ENCODE peak calls at places on chromosome 3, in seven cellular contexts. G is cardiac muscle cell, B is psoas muscle, S is Peyer's patch, Q is mesenchymal stem cell, L is OCI-LY7, D is tibial nerve. Z is an unnamed sample.
A peak's percentile ranks its signal among the peaks of the same experiment; 100 is the strongest.

GRCh38 chr3:131221731-131222130 is 159.8 kb upstream of the NUDT16 start:
- DNase-seq in G (no peak), B (no peak), S (no peak), Q (peak; percentile 70), L (no peak), D (no peak), Z (no peak)

GRCh38 chr3:113783463-113783862 is 36.6 kb downstream of the ATP6V1A start:
- DNase-seq in G (no peak), B (no peak), S (no peak), Q (peak; percentile 98), L (no peak), D (no peak), Z (no peak)

GRCh38 chr3:452221-452620 is 255.7 kb downstream of the CHL1 start:
- DNase-seq in G (no peak), B (no peak), S (no peak), Q (no peak), L (no peak), D (no peak), Z (no peak)

GRCh38 chr3:133437391-133438093 is 37.7 kb downstream of the BFSP2 start:
- DNase-seq in G (no peak), B (no peak), S (no peak), Q (no peak), L (no peak), D (no peak), Z (no peak)

GRCh38 chr3:170947018-170947769 is 38.8 kb upstream of the EIF5A2 start:
- DNase-seq in G (no peak), B (no peak), S (peak; percentile 25), Q (no peak), L (no peak), D (no peak), Z (no peak)

GRCh38 chr3:34139566-34139965 is 341.1 kb downstream of the PDCD6IP start:
- DNase-seq in G (no peak), B (no peak), S (no peak), Q (no peak), L (no peak), D (no peak), Z (no peak)

GRCh38 chr3:184601576-184602405 is 40.2 kb downstream of the EPHB3 start:
- DNase-seq in G (no peak), B (no peak), S (no peak), Q (no peak), L (no peak), D (no peak), Z (no peak)

GRCh38 chr3:19885468-19885867 is 48.5 kb downstream of the EFHB start:
- DNase-seq in G (peak; percentile 72), B (no peak), S (no peak), Q (peak; percentile 53), L (peak; percentile 56), D (no peak), Z (no peak)

GRCh38 chr3:177934001-177934891 is 602.0 kb upstream of the KCNMB2 start:
- DNase-seq in G (peak; percentile 5), B (peak; percentile 33), S (no peak), Q (peak; percentile 41), L (no peak), D (no peak), Z (no peak)

GRCh38 chr3:126493731-126494130 is 18.0 kb upstream of the ZXDC start:
- DNase-seq in G (no peak), B (no peak), S (no peak), Q (no peak), L (peak; percentile 71), D (no peak), Z (no peak)

GRCh38 chr3:53153267-53153823 is 7.7 kb upstream of the PRKCD start:
- DNase-seq in G (no peak), B (no peak), S (no peak), Q (no peak), L (no peak), D (no peak), Z (no peak)

GRCh38 chr3:44721231-44722102 is 8.0 kb upstream of the ZNF501 start:
- DNase-seq in G (no peak), B (no peak), S (no peak), Q (peak; percentile 24), L (no peak), D (no peak), Z (no peak)

GRCh38 chr3:81910244-81910852 is 148.9 kb upstream of the GBE1 start:
- DNase-seq in G (peak; percentile 56), B (no peak), S (no peak), Q (peak; percentile 40), L (peak; percentile 59), D (no peak), Z (no peak)

GRCh38 chr3:47803478-47804025 is 614 bp downstream of the DHX30 start:
- DNase-seq in G (no peak), B (no peak), S (no peak), Q (no peak), L (no peak), D (no peak), Z (no peak)

GRCh38 chr3:130517541-130517940 is 564 bp downstream of the COL6A6 start:
- DNase-seq in G (no peak), B (no peak), S (no peak), Q (no peak), L (no peak), D (no peak), Z (no peak)

GRCh38 chr3:23219117-23219516 is 16.0 kb downstream of the UBE2E2 start:
- DNase-seq in G (no peak), B (no peak), S (no peak), Q (no peak), L (no peak), D (no peak), Z (no peak)

GRCh38 chr3:57557088-57557537 is 1.0 kb downstream of the PDE12 start:
- DNase-seq in G (peak; percentile 2), B (peak; percentile 23), S (peak; percentile 57), Q (peak; percentile 68), L (peak; percentile 69), D (no peak), Z (no peak)

GRCh38 chr3:13019243-13019701 is 54.0 kb downstream of the IQSEC1 start:
- DNase-seq in G (peak; percentile 76), B (peak; percentile 78), S (peak; percentile 53), Q (peak; percentile 90), L (no peak), D (no peak), Z (no peak)

GRCh38 chr3:72629191-72629611 is 219.0 kb downstream of the SHQ1 start:
- DNase-seq in G (no peak), B (no peak), S (no peak), Q (no peak), L (peak; percentile 49), D (no peak), Z (no peak)

DNA sequence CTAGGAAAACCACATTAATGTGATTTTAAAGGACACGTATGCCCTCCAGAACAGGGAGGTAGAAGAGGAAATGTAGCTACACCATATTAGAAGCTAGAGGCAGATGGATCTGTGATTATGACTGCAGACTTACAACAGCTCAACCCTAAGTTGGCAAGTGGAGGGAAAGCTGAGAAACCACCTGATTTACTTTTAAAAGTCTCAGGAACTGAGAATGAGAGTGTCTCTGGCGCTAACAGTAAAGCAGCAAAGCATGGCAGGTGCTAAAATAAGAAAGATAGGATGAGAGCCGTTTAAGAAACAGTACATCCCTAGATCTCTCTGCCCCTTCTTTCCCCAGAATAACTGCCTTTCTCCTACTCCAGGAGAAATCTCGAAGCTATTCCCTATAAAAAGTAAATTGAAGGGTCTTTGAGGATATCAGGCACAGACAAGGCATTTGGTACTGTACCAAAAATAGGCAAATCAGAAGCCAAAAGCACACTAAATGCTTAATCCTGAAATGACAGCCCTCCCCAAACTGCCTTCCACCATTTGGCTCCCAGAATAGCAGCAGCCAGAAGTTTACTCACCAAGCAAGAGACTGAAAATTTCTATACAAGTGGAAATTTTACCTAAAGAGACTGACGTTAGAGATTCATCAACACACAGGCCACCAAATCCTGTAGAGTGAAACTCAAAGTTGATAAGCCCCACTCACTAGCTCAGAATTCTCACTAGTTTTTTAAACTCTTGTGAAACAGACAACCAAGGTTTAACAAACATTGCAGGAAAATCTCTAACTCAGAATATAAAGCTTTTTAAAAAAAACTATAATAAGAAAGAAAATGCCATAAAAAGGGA is 34.3 kb upstream of the PARP14 start:
- DNase-seq in G (no peak), B (no peak), S (no peak), Q (no peak), L (peak; percentile 50), D (no peak), Z (no peak)
- H3K4me3 ChIP-seq in G (no peak overlapping the region), B (peak overlapping the region; percentile 33), S (no peak overlapping the region), Q (no peak overlapping the region), L (peak overlapping the region; percentile 51), D (no peak overlapping the region), Z (no peak overlapping the region)

GRCh38 chr3:138646527-138646926 is 38.0 kb downstream of the FAIM start:
- DNase-seq in G (no peak), B (no peak), S (no peak), Q (no peak), L (no peak), D (no peak), Z (no peak)
- H3K9me3 ChIP-seq in G (no peaks in the 10 kb centered on the region), B (peaks cover 26% of the 10 kb centered on the region), S (no peaks in the 10 kb centered on the region), Q (peaks cover 50% of the 10 kb centered on the region), L (peaks cover 4% of the 10 kb centered on the region), D (no peaks in the 10 kb centered on the region), Z (peaks cover 44% of the 10 kb centered on the region)

DNA sequence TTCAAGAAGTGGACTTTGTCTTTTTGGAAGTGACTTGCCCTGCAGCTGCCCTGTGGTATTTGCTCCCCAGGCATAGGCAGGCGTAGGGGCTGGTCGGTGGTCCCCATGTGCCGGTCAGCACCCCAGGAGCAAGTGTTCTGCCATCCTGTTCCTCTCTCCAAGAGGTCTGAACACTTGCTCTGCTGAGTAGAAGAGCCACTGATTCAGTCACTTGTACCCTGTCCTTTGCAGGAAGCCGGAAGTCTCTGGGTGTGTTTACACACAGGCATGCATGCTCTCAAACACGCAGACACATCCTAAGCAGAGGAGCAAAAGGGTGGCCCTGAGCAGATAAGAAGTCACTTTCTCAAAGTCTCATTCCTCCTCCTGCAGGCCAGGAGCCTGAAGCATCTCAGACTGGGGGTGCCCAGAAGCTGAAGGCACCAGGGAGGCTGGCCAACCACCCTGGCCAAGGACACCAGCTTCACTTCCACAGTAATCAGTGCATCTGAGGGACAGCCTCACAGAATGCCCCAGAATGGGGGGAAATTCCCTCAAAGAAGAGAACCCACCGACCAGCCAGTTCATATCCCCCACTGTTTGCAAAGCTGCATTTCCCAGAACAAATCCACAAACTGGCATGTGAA is 88.7 kb upstream of the POMGNT2 start:
- DNase-seq in G (no peak), B (no peak), S (peak; percentile 63), Q (no peak), L (no peak), D (no peak), Z (no peak)
- H3K4me3 ChIP-seq in G (no peak overlapping the region), B (no peak overlapping the region), S (no peak overlapping the region), Q (no peak overlapping the region), L (no peak overlapping the region), D (no peak overlapping the region), Z (no peak overlapping the region)

GRCh38 chr3:136456196-136456595 is 206.1 kb downstream of the PCCB start:
- DNase-seq in G (no peak), B (no peak), S (no peak), Q (no peak), L (no peak), D (no peak), Z (no peak)
- H3K9me3 ChIP-seq in G (peaks cover 4% of the 10 kb centered on the region), B (peaks cover 15% of the 10 kb centered on the region), S (peaks cover 14% of the 10 kb centered on the region), Q (peaks cover 85% of the 10 kb centered on the region), L (peaks cover 35% of the 10 kb centered on the region), D (peaks cover 4% of the 10 kb centered on the region), Z (peaks cover 30% of the 10 kb centered on the region)

Z was measured in thoracic aorta.